ENCODE peak calls at places on chromosomes 3 and 15, in four cellular contexts. A, Q, Y and K are unnamed samples.

GRCh38 chr3:8324727-8325126 is 176.9 kb upstream of the LMCD1 start:
- DNase-seq in A (peak), Q (peak), Y (peak), K (no peak)

GRCh38 chr3:39105687-39106063 is 1.8 kb downstream of the GORASP1 start:
- DNase-seq in A (no peak), Q (no peak), Y (no peak), K (no peak)

GRCh38 chr3:135633078-135633477 is 332.4 kb upstream of the PPP2R3A start:
- DNase-seq in A (no peak), Q (no peak), Y (no peak), K (no peak)

GRCh38 chr3:123361019-123361418 is 87.9 kb downstream of the ADCY5 start:
- DNase-seq in A (no peak), Q (no peak), Y (no peak), K (no peak)

GRCh38 chr15:44715797-44716334 is 4.5 kb downstream of the B2M start:
- DNase-seq in A (no peak), Q (no peak), Y (no peak), K (no peak)

GRCh38 chr15:86608461-86608860 is 528.8 kb downstream of the AGBL1 start:
- DNase-seq in A (no peak), Q (no peak), Y (no peak), K (no peak)

GRCh38 chr15:67156834-67157233 is 91.4 kb downstream of the SMAD3 start:
- DNase-seq in A (no peak), Q (no peak), Y (no peak), K (no peak)

GRCh38 chr15:62847900-62848489 is 194.6 kb upstream of the TPM1 start:
- DNase-seq in A (peak), Q (peak), Y (peak), K (no peak)

GRCh38 chr3:14921811-14922705 is 25.3 kb upstream of the NR2C2 start:
- DNase-seq in A (no peak), Q (no peak), Y (no peak), K (no peak)

GRCh38 chr15:32853667-32854066 is 135.9 kb downstream of the GREM1 start:
- DNase-seq in A (no peak), Q (no peak), Y (no peak), K (no peak)